ENCODE peak calls at places on chromosomes 3 and 15, in four cellular contexts. M, V, A and R are unnamed samples.

GRCh38 chr3:62228467-62228866 is 144.9 kb downstream of the FEZF2 start:
- DNase-seq in M (no peak), V (no peak), A (no peak), R (no peak)

GRCh38 chr15:56739964-56740640 is 6.8 kb upstream of the ZNF280D start:
- DNase-seq in M (no peak), V (no peak), A (no peak), R (no peak)

GRCh38 chr3:125386811-125387210 is 11.7 kb upstream of the ZNF148 start:
- DNase-seq in M (no peak), V (no peak), A (no peak), R (no peak)

GRCh38 chr3:126746395-126747177 is 42.5 kb downstream of the CHCHD6 start:
- DNase-seq in M (no peak), V (no peak), A (no peak), R (no peak)

GRCh38 chr3:186247821-186248814 is 113.9 kb downstream of the DGKG start:
- DNase-seq in M (no peak), V (no peak), A (no peak), R (no peak)

GRCh38 chr3:11514191-11514770 is 129.4 kb downstream of the VGLL4 start:
- DNase-seq in M (no peak), V (no peak), A (no peak), R (no peak)

GRCh38 chr3:113431811-113432210 is 9.5 kb downstream of the CFAP44 start:
- DNase-seq in M (no peak), V (no peak), A (no peak), R (no peak)

GRCh38 chr3:99921986-99922385 is 104.3 kb downstream of the CMSS1 start:
- DNase-seq in M (no peak), V (no peak), A (no peak), R (no peak)

GRCh38 chr3:129315386-129315991 is 36.8 kb downstream of the HMCES start:
- DNase-seq in M (peak), V (peak), A (peak), R (no peak)

GRCh38 chr3:184234224-184234623 is 4.8 kb downstream of the VWA5B2 start:
- DNase-seq in M (peak), V (no peak), A (no peak), R (no peak)

GRCh38 chr3:168249048-168249538 is 153.4 kb upstream of the GOLIM4 start:
- DNase-seq in M (peak), V (no peak), A (no peak), R (peak)

GRCh38 chr15:37932522-37932921 is 1.9 kb upstream of the TMCO5A start:
- DNase-seq in M (no peak), V (no peak), A (no peak), R (no peak)

GRCh38 chr3:42061711-42062408 is 29.3 kb upstream of the TRAK1 start:
- DNase-seq in M (no peak), V (no peak), A (no peak), R (no peak)

GRCh38 chr3:133573629-133574194 is at the start of gene CDV3:
- DNase-seq in M (peak), V (no peak), A (no peak), R (no peak)

DNA sequence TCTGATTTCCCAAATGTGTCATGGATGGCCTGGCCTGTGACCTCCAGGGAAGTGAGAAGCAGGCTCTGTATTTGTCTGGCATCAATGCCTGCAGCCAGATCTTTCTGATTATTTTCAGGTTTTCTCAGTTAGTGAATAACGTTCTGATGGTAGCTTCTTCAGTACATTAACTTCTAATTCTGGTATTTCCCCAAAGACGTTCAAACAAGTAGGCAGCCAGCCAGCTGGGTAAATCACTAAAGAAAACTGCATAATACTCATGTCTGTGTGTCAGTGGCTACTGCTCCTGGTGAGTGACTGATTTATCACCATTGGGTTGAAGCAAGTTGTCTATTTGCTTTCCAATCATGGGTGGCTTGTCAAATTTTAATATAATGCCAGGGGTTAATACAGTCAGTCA is 162.6 kb upstream of the PFN2 start:
- DNase-seq in M (no peak), V (no peak), A (no peak), R (no peak)
- TF ChIP-seq CTCF in M (no peak), V (no peak), A (no peak), R (no peak)

DNA sequence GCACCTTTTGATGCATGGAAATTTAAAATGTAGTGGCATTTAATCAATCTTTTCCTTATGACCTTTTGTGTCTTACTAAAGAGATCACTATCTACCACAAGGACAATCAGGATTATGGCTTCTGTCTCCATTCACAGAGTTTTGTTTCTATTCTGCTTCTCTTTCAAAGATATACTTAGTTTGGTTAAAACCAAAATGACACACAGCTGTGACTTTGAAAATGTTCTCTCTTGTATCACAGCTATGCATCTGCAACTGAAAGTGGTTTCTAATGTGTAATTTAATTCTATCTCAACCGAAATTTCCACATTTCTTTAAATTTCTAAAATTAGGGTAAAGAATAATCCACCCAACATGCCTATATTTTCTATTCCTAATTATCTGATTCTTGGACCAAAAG is 27.7 kb downstream of the HLTF start:
- DNase-seq in M (peak), V (no peak), A (no peak), R (peak)
- TF ChIP-seq CTCF in M (no peak), V (no peak), A (no peak), R (no peak)

DNA sequence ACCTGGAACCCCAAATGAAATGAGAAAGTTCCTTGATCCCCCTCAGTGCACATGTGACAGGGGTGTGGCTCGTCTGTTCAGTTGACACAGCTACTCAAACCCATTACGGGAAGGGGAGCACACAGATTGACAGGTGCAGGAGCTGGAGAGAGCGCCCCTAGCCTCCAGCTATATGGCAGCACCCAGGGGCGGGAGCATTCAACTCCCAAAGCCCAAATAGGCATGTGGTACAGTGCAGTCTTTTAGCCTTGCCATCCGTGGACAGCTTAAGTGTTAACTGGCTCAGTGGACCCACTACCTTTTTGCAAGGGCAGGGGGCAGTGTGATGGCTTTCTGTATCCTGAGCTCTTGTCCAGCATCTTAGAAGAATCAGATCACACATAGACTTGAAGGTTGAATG is 1374.2 kb upstream of the ALCAM start:
- DNase-seq in M (no peak), V (no peak), A (no peak), R (no peak)
- TF ChIP-seq CTCF in M (no peak), V (no peak), A (no peak), R (no peak)

GRCh38 chr3:194574639-194575483 is 58.4 kb downstream of the TMEM44 start:
- DNase-seq in M (no peak), V (no peak), A (no peak), R (no peak)
- TF ChIP-seq CTCF in M (no peak), V (peak), A (no peak), R (no peak)

GRCh38 chr15:28918141-28918983 is 32.6 kb downstream of the APBA2 start:
- DNase-seq in M (no peak), V (no peak), A (peak), R (no peak)
- TF ChIP-seq CTCF in M (no peak), V (peak), A (peak), R (no peak)

GRCh38 chr3:197002701-197003454 is 26.7 kb downstream of the MELTF start:
- DNase-seq in M (peak), V (peak), A (peak), R (peak)
- TF ChIP-seq CTCF in M (peak), V (peak), A (peak), R (peak)

GRCh38 chr15:27714675-27715074 is 384.4 kb downstream of the OCA2 start:
- DNase-seq in M (no peak), V (no peak), A (no peak), R (no peak)
- TF ChIP-seq CTCF in M (no peak), V (no peak), A (no peak), R (no peak)

GRCh38 chr15:60512937-60513336 is 34.0 kb upstream of the ICE2 start:
- DNase-seq in M (no peak), V (no peak), A (no peak), R (no peak)
- TF ChIP-seq CTCF in M (no peak), V (no peak), A (no peak), R (no peak)

GRCh38 chr3:27914199-27914598 is 192.1 kb upstream of the EOMES start:
- DNase-seq in M (no peak), V (no peak), A (no peak), R (no peak)
- TF ChIP-seq CTCF in M (no peak), V (no peak), A (no peak), R (peak)